ENCODE peak calls at places on chromosome 11, in nine cellular contexts. N, E, W, Q, D, O, T, B and R are unnamed samples.
A peak's percentile ranks its signal among the peaks of the same experiment; 100 is the strongest.

GRCh38 chr11:129280027-129280811 is 88.1 kb upstream of the ARHGAP32 start:
- DNase-seq in Q (no peak), T (no peak), E (no peak), O (no peak), B (no peak), D (peak; percentile 77), N (no peak), W (no peak), R (no peak)

GRCh38 chr11:2950825-2951224 is 21.6 kb upstream of the PHLDA2 start:
- DNase-seq in E (no peak), D (no peak), Q (no peak), B (no peak), N (no peak), W (no peak), O (no peak), T (no peak), R (no peak)

GRCh38 chr11:93567406-93567819 is 24.2 kb upstream of the SMCO4 start:
- DNase-seq in Q (no peak), D (peak; percentile 6), N (no peak), W (no peak), B (no peak), O (no peak), T (no peak), E (no peak), R (no peak)

GRCh38 chr11:22431074-22431473 is 92.9 kb downstream of the SLC17A6 start:
- DNase-seq in E (no peak), W (no peak), Q (no peak), N (no peak), T (no peak), D (no peak), B (no peak), O (no peak), R (no peak)

GRCh38 chr11:44711113-44711512 is 15.6 kb upstream of the TSPAN18 start:
- DNase-seq in D (no peak), B (no peak), N (no peak), W (no peak), Q (peak; percentile 4), E (no peak), O (no peak), T (no peak), R (no peak)

GRCh38 chr11:75155570-75156422 is 4.9 kb downstream of the SLCO2B1 start:
- DNase-seq in B (no peak), D (no peak), O (no peak), E (no peak), Q (no peak), T (no peak), N (no peak), W (no peak), R (no peak)

GRCh38 chr11:38680746-38681145 is 2082.7 kb upstream of the RAG2 start:
- DNase-seq in W (no peak), D (no peak), B (no peak), O (no peak), N (no peak), E (no peak), Q (no peak), T (no peak), R (no peak)

GRCh38 chr11:235998-236773 is at the start of gene SIRT3:
- DNase-seq in B (peak; percentile 83), N (peak; percentile 61), O (peak; percentile 69), D (peak; percentile 73), Q (peak; percentile 73), T (peak; percentile 97), W (peak; percentile 67), E (no peak), R (peak; percentile 72)

GRCh38 chr11:75311858-75312288 is 39.6 kb downstream of the ARRB1 start:
- DNase-seq in Q (no peak), D (peak; percentile 83), E (no peak), N (no peak), O (no peak), W (no peak), B (no peak), T (no peak), R (no peak)